ENCODE peak calls at places on chromosomes 16 and 17, in seven cellular contexts. L is RWPE1, G is AG04449, T is foreskin fibroblast, Q is AG09309, X is cardiac muscle cell, I is NCI-H774. P is an unnamed sample.

GRCh38 chr17:49576906-49577650 is 1.4 kb downstream of the NXPH3 start:
- DNase-seq in X (no peak), G (no peak), T (no peak), I (no peak), L (no peak), Q (no peak), P (no peak)

GRCh38 chr17:17853811-17854527 is 17.2 kb upstream of the SREBF1 start:
- DNase-seq in Q (no peak), G (no peak), I (no peak), L (peak; percentile 66), T (no peak), X (no peak), P (no peak)

GRCh38 chr16:14029658-14030057 is 41.5 kb upstream of the MRTFB start:
- DNase-seq in I (no peak), Q (no peak), G (no peak), X (no peak), T (no peak), L (no peak), P (no peak)

GRCh38 chr17:82059272-82060000 is 6.2 kb downstream of the DUS1L start:
- DNase-seq in Q (no peak), T (no peak), I (no peak), L (no peak), G (no peak), X (no peak), P (no peak)

GRCh38 chr17:2101448-2102257 is 46.8 kb downstream of the HIC1 start:
- DNase-seq in I (peak; percentile 21), G (no peak), L (peak; percentile 75), X (no peak), T (no peak), Q (no peak), P (peak; percentile 81)

GRCh38 chr16:56999409-57000270 is 10.3 kb downstream of the NLRC5 start:
- DNase-seq in X (no peak), I (no peak), G (no peak), Q (no peak), T (no peak), L (no peak), P (no peak)

GRCh38 chr17:9677932-9678331 is 32.6 kb downstream of the USP43 start:
- DNase-seq in G (no peak), L (no peak), X (no peak), I (no peak), T (no peak), Q (no peak), P (no peak)

GRCh38 chr16:58931436-58931835 is 197.3 kb upstream of the GOT2 start:
- DNase-seq in G (no peak), Q (no peak), L (no peak), X (no peak), I (no peak), T (no peak), P (no peak)

GRCh38 chr17:4136373-4136772 is 6.5 kb downstream of the ZZEF1 start:
- DNase-seq in I (no peak), T (no peak), Q (no peak), G (no peak), X (no peak), L (no peak), P (no peak)

GRCh38 chr17:7781467-7781866 is 52.5 kb upstream of the KDM6B start:
- DNase-seq in L (no peak), G (no peak), T (no peak), I (no peak), X (peak; percentile 32), Q (no peak), P (no peak)

GRCh38 chr17:44779211-44780025 is 20.6 kb downstream of the ADAM11 start:
- DNase-seq in I (peak; percentile 66), G (peak; percentile 19), X (peak; percentile 77), Q (no peak), T (peak; percentile 67), L (peak; percentile 77), P (peak; percentile 23)

P was measured in SHP77 treated with DMSO at 0.1 percent for 48 hours.